ENCODE peak calls at places on chromosomes 1 and 21, in six cellular contexts. Y, I, M, Z, N and G are unnamed samples.

GRCh38 chr1:163085904-163086268 is 16.7 kb downstream of the RGS4 start:
- DNase-seq in N (no peak), I (peak), Y (no peak), Z (no peak), M (no peak), G (peak)

GRCh38 chr1:224510880-224511645 is 76.5 kb upstream of the WDR26 start:
- DNase-seq in M (peak), I (peak), Z (no peak), N (no peak), Y (no peak), G (peak)

GRCh38 chr1:54581621-54582035 is 33.6 kb downstream of the ACOT11 start:
- DNase-seq in I (peak), Y (no peak), N (peak), Z (peak), M (peak), G (peak)

GRCh38 chr1:111052246-111052645 is 87.6 kb downstream of the DRAM2 start:
- DNase-seq in N (no peak), Y (no peak), M (no peak), I (peak), Z (no peak), G (peak)

GRCh38 chr21:32494946-32495703 is 82.6 kb downstream of the EVA1C start:
- DNase-seq in Y (peak), N (peak), I (peak), Z (no peak), M (peak), G (peak)

GRCh38 chr21:35211767-35212166 is 162.7 kb upstream of the RUNX1 start:
- DNase-seq in I (peak), Y (no peak), Z (no peak), M (no peak), N (no peak), G (no peak)

GRCh38 chr1:27137022-27137542 is 17.8 kb downstream of the SLC9A1 start:
- DNase-seq in M (no peak), Z (no peak), I (no peak), N (no peak), Y (peak), G (no peak)

GRCh38 chr1:215002471-215002870 is 80.1 kb upstream of the KCNK2 start:
- DNase-seq in I (peak), N (no peak), M (peak), Z (no peak), Y (no peak), G (peak)

GRCh38 chr1:3727042-3727824 is 25.0 kb upstream of the CCDC27 start:
- DNase-seq in M (no peak), I (no peak), Y (peak), N (no peak), Z (no peak), G (no peak)

DNA sequence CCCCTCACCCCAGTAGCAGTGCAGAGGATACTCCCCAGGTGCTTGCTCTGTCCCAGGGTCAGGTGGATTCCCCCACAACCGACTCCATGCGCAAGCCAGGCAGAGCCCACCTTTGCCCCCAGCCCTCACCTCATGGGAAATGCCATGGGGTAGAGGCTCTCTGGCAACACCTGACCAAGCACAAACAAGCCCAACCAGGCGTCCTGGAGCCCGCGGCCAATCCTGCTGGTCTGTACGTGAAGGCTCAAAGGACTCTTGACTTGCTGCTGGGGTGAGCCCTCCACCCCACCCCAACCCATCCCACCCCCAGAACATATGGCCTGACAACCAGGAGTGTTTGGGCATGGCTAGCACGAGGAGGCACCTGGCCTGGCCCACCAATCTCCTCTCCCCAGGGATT is 1.8 kb downstream of the ADGRB2 start:
- DNase-seq in I (no peak), Z (no peak), M (no peak), N (no peak), Y (no peak), G (no peak)
- H3K4me3 ChIP-seq in I (peak), Z (peak), M (no peak), N (peak), Y (no peak), G (peak)

GRCh38 chr1:29245876-29246275 is 9.6 kb downstream of the PTPRU start:
- DNase-seq in Y (no peak), I (peak), M (peak), Z (no peak), N (peak), G (peak)
- TF ChIP-seq CTCF in Y (no peak), I (peak), M (peak), Z (peak), N (peak), G (peak)

GRCh38 chr1:36150296-36151132 is 1.2 kb upstream of the TRAPPC3 start:
- DNase-seq in Z (peak), M (peak), Y (peak), I (peak), N (peak), G (peak)
- H3K4me3 ChIP-seq in Z (peak), M (no peak), Y (peak), I (no peak), N (peak), G (peak)

GRCh38 chr1:157626099-157626498 is 28.2 kb upstream of the FCRL4 start:
- DNase-seq in I (no peak), Z (no peak), M (no peak), N (no peak), Y (peak), G (no peak)
- TF ChIP-seq CTCF in I (no peak), Z (no peak), M (no peak), N (peak), Y (peak), G (no peak)

DNA sequence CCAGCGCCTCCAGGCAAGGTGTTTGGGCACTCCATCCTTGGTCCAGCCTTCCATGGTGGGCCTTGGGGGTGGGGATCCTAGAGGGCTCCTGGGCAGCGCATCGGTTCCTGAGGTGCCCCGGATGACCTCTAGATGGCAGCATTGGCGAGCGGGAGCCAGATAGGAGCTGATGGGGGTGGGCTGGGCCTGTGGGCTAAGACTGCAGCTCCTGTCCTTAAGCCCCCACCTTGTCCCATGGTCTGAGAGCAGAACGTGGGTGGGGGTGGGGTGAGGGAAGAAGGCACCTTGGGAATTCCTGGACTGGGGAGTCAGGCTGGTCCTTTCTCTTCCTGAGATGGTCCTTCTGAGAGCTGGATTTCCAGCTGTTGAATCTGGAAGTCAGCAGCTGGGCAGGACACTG is 93.4 kb upstream of the CSF3R start:
- DNase-seq in I (peak), M (peak), N (peak), Y (peak), Z (no peak), G (peak)
- H3K4me3 ChIP-seq in I (no peak), M (no peak), N (no peak), Y (no peak), Z (no peak), G (no peak)